ENCODE peak calls at places on chromosomes 16 and 17, in four cellular contexts. One of them, this sample, is unnamed.
A peak's percentile ranks its signal among the peaks of the same experiment; 100 is the strongest.

GRCh38 chr16:54430491-54431030 is 144.0 kb upstream of the IRX3 start:
- DNase-seq in CD4-positive, alpha-beta T cell: no peak
- DNase-seq in cardiac muscle cell: peak; percentile 59
- DNase-seq in PC-9: peak; percentile 84
- DNase-seq in this sample: no peak

GRCh38 chr16:82091225-82091624 is 56.2 kb downstream of the HSD17B2 start:
- DNase-seq in CD4-positive, alpha-beta T cell: no peak
- DNase-seq in cardiac muscle cell: peak; percentile 25
- DNase-seq in PC-9: no peak
- DNase-seq in this sample: no peak

GRCh38 chr16:48126801-48127644 is 28.8 kb downstream of the ABCC12 start:
- DNase-seq in CD4-positive, alpha-beta T cell: no peak
- DNase-seq in cardiac muscle cell: peak; percentile 98
- DNase-seq in PC-9: peak; percentile 96
- DNase-seq in this sample: no peak

GRCh38 chr17:17344507-17345293 is 41.5 kb downstream of the NT5M start:
- DNase-seq in CD4-positive, alpha-beta T cell: no peak
- DNase-seq in cardiac muscle cell: no peak
- DNase-seq in PC-9: no peak
- DNase-seq in this sample: no peak

GRCh38 chr17:48113201-48113676 is 5.7 kb downstream of the SNX11 start:
- DNase-seq in CD4-positive, alpha-beta T cell: peak; percentile 43
- DNase-seq in cardiac muscle cell: peak; percentile 19
- DNase-seq in PC-9: no peak
- DNase-seq in this sample: no peak

GRCh38 chr17:83062818-83063671 is 16.4 kb upstream of the METRNL start:
- DNase-seq in CD4-positive, alpha-beta T cell: no peak
- DNase-seq in cardiac muscle cell: no peak
- DNase-seq in PC-9: no peak
- DNase-seq in this sample: no peak

GRCh38 chr16:67475051-67475450 is 5.9 kb downstream of the ATP6V0D1 start:
- DNase-seq in CD4-positive, alpha-beta T cell: no peak
- DNase-seq in cardiac muscle cell: no peak
- DNase-seq in PC-9: no peak
- DNase-seq in this sample: no peak

GRCh38 chr16:1106659-1107058 is 10.6 kb upstream of the C1QTNF8 start:
- DNase-seq in CD4-positive, alpha-beta T cell: no peak
- DNase-seq in cardiac muscle cell: no peak
- DNase-seq in PC-9: no peak
- DNase-seq in this sample: no peak

GRCh38 chr17:4854181-4854681 is 21.1 kb downstream of the MINK1 start:
- DNase-seq in CD4-positive, alpha-beta T cell: no peak
- DNase-seq in cardiac muscle cell: no peak
- DNase-seq in PC-9: no peak
- DNase-seq in this sample: no peak

GRCh38 chr16:12582696-12583095 is 221.0 kb downstream of the CPPED1 start:
- DNase-seq in CD4-positive, alpha-beta T cell: no peak
- DNase-seq in cardiac muscle cell: no peak
- DNase-seq in PC-9: no peak
- DNase-seq in this sample: no peak

GRCh38 chr17:4666296-4666695 is 24.8 kb upstream of the ALOX15 start:
- DNase-seq in CD4-positive, alpha-beta T cell: no peak
- DNase-seq in cardiac muscle cell: no peak
- DNase-seq in PC-9: no peak
- DNase-seq in this sample: no peak

GRCh38 chr17:39704821-39705551 is 5.1 kb downstream of the ERBB2 start:
- DNase-seq in CD4-positive, alpha-beta T cell: no peak
- DNase-seq in cardiac muscle cell: peak; percentile 14
- DNase-seq in PC-9: no peak
- DNase-seq in this sample: no peak

GRCh38 chr17:6701719-6702118 is 11.4 kb downstream of the SLC13A5 start:
- DNase-seq in CD4-positive, alpha-beta T cell: no peak
- DNase-seq in cardiac muscle cell: peak; percentile 33
- DNase-seq in PC-9: peak; percentile 18
- DNase-seq in this sample: no peak

GRCh38 chr17:36848008-36848902 is 89.0 kb upstream of the LHX1 start:
- DNase-seq in CD4-positive, alpha-beta T cell: no peak
- DNase-seq in cardiac muscle cell: peak; percentile 22
- DNase-seq in PC-9: no peak
- DNase-seq in this sample: no peak

GRCh38 chr17:57739402-57740224 is 5.5 kb downstream of the CCDC182 start:
- DNase-seq in CD4-positive, alpha-beta T cell: no peak
- DNase-seq in cardiac muscle cell: peak; percentile 21
- DNase-seq in PC-9: no peak
- DNase-seq in this sample: no peak

GRCh38 chr17:21007646-21008045 is 35.2 kb downstream of the USP22 start:
- DNase-seq in CD4-positive, alpha-beta T cell: no peak
- DNase-seq in cardiac muscle cell: no peak
- DNase-seq in PC-9: no peak
- DNase-seq in this sample: peak; percentile 31

GRCh38 chr17:81871387-81872120 is 417 bp upstream of the ARHGDIA start:
- DNase-seq in CD4-positive, alpha-beta T cell: peak; percentile 93
- DNase-seq in cardiac muscle cell: peak; percentile 92
- DNase-seq in PC-9: peak; percentile 47
- DNase-seq in this sample: peak; percentile 80

GRCh38 chr17:77451271-77451893 is 310.6 kb downstream of the SEC14L1 start:
- DNase-seq in CD4-positive, alpha-beta T cell: peak; percentile 56
- DNase-seq in cardiac muscle cell: peak; percentile 89
- DNase-seq in PC-9: no peak
- DNase-seq in this sample: peak; percentile 87

GRCh38 chr17:80277751-80278671 is 17.4 kb downstream of the RNF213 start:
- DNase-seq in CD4-positive, alpha-beta T cell: no peak
- DNase-seq in cardiac muscle cell: no peak
- DNase-seq in PC-9: no peak
- DNase-seq in this sample: peak; percentile 39

GRCh38 chr17:77163001-77163400 is 22.2 kb downstream of the SEC14L1 start:
- DNase-seq in CD4-positive, alpha-beta T cell: no peak
- DNase-seq in cardiac muscle cell: peak; percentile 54
- DNase-seq in PC-9: no peak
- DNase-seq in this sample: no peak

GRCh38 chr17:72273301-72274056 is 152.7 kb downstream of the SOX9 start:
- DNase-seq in CD4-positive, alpha-beta T cell: no peak
- DNase-seq in cardiac muscle cell: no peak
- DNase-seq in PC-9: peak; percentile 92
- DNase-seq in this sample: no peak

GRCh38 chr17:58200024-58200633 is 7.6 kb downstream of the EPX start:
- DNase-seq in CD4-positive, alpha-beta T cell: peak; percentile 30
- DNase-seq in cardiac muscle cell: peak; percentile 60
- DNase-seq in PC-9: peak; percentile 65
- DNase-seq in this sample: no peak

GRCh38 chr16:28607116-28607623 is 2.7 kb downstream of the SULT1A1 start:
- DNase-seq in CD4-positive, alpha-beta T cell: no peak
- DNase-seq in cardiac muscle cell: no peak
- DNase-seq in PC-9: no peak
- DNase-seq in this sample: no peak

GRCh38 chr17:81427446-81428120 is 32.3 kb downstream of the BAHCC1 start:
- DNase-seq in CD4-positive, alpha-beta T cell: no peak
- DNase-seq in cardiac muscle cell: no peak
- DNase-seq in PC-9: no peak
- DNase-seq in this sample: peak; percentile 68

GRCh38 chr17:50026901-50027638 is 28.8 kb upstream of the ITGA3 start:
- DNase-seq in CD4-positive, alpha-beta T cell: peak; percentile 76
- DNase-seq in cardiac muscle cell: peak; percentile 85
- DNase-seq in PC-9: peak; percentile 94
- DNase-seq in this sample: peak; percentile 75

GRCh38 chr16:87662254-87663204 is 60.2 kb downstream of the JPH3 start:
- DNase-seq in CD4-positive, alpha-beta T cell: no peak
- DNase-seq in cardiac muscle cell: no peak
- DNase-seq in PC-9: no peak
- DNase-seq in this sample: no peak

GRCh38 chr17:49278076-49278475 is 47.5 kb upstream of the PHOSPHO1 start:
- DNase-seq in CD4-positive, alpha-beta T cell: no peak
- DNase-seq in cardiac muscle cell: no peak
- DNase-seq in PC-9: no peak
- DNase-seq in this sample: no peak

GRCh38 chr16:85664580-85665372 is 24.0 kb downstream of the GINS2 start:
- DNase-seq in CD4-positive, alpha-beta T cell: no peak
- DNase-seq in cardiac muscle cell: no peak
- DNase-seq in PC-9: no peak
- DNase-seq in this sample: no peak

GRCh38 chr17:20281860-20282259 is 185.5 kb downstream of the LGALS9B start:
- DNase-seq in CD4-positive, alpha-beta T cell: no peak
- DNase-seq in cardiac muscle cell: no peak
- DNase-seq in PC-9: no peak
- DNase-seq in this sample: no peak

DNA sequence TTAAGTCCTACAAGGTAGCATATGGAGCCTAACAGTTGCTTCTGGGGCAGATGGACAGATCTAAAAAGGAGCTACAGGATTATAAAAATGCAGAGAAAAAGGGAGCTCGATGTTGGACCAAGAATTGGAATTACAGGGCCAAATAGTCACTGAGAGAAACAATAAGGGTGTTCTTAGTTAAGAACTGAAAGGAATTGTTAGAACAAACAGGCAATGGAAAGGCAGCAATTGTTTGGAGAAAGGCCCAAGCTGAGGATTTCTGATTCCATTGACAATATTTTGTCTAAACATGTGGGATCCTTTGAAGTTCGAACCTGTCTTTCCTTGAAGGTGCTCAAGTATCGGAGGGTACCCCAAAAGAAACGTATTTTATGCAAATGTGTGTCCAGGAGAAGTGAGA is 513.6 kb upstream of the CDH8 start:
- DNase-seq in CD4-positive, alpha-beta T cell: no peak
- DNase-seq in cardiac muscle cell: no peak
- DNase-seq in PC-9: no peak
- DNase-seq in this sample: no peak
- H3K27ac ChIP-seq in CD4-positive, alpha-beta T cell: no peak overlapping the region
- H3K27ac ChIP-seq in cardiac muscle cell: no peak overlapping the region
- H3K27ac ChIP-seq in PC-9: no peak overlapping the region
- H3K27ac ChIP-seq in this sample: peak overlapping the region; percentile 69

GRCh38 chr17:8893059-8893458 is 25.6 kb upstream of the PIK3R6 start:
- DNase-seq in CD4-positive, alpha-beta T cell: no peak
- DNase-seq in cardiac muscle cell: no peak
- DNase-seq in PC-9: no peak
- DNase-seq in this sample: no peak

GRCh38 chr17:8893621-8894020 is 26.1 kb upstream of the PIK3R6 start:
- DNase-seq in CD4-positive, alpha-beta T cell: no peak
- DNase-seq in cardiac muscle cell: no peak
- DNase-seq in PC-9: no peak
- DNase-seq in this sample: no peak

GRCh38 chr17:8894189-8894611 is 26.7 kb upstream of the PIK3R6 start:
- DNase-seq in CD4-positive, alpha-beta T cell: no peak
- DNase-seq in cardiac muscle cell: peak; percentile 6
- DNase-seq in PC-9: no peak
- DNase-seq in this sample: no peak

GRCh38 chr17:8896087-8896486 is 28.6 kb upstream of the PIK3R6 start:
- DNase-seq in CD4-positive, alpha-beta T cell: no peak
- DNase-seq in cardiac muscle cell: no peak
- DNase-seq in PC-9: no peak
- DNase-seq in this sample: no peak

GRCh38 chr17:8894673-8895578 is 27.5 kb upstream of the PIK3R6 start:
- DNase-seq in CD4-positive, alpha-beta T cell: no peak
- DNase-seq in cardiac muscle cell: peak; percentile 82
- DNase-seq in PC-9: no peak
- DNase-seq in this sample: peak; percentile 22
- H3K27ac ChIP-seq in CD4-positive, alpha-beta T cell: no peak overlapping the region
- H3K27ac ChIP-seq in cardiac muscle cell: no peak overlapping the region
- H3K27ac ChIP-seq in PC-9: no peak overlapping the region
- H3K27ac ChIP-seq in this sample: no peak overlapping the region

DNA sequence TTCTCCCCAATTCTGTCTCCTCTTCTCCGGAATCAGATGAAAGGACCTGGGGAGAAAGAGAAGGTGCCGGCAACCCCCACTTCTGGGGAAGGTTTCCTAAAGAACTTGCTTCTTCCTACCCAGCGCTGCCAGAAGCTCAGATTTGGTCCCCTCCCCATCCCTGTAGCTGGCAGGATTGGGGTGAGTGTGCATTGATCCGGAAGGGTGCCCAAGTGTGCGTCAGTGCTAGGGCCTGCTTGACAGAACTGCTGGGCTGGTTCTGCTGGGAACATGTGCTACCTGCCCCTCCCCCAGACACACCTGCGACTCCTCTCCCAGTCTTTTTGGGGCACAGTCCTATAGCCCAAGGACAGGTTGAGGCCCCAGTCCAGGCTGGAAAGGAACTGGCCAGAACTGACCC is 3.3 kb downstream of the ARL4D start:
- DNase-seq in CD4-positive, alpha-beta T cell: no peak
- DNase-seq in cardiac muscle cell: no peak
- DNase-seq in PC-9: no peak
- DNase-seq in this sample: no peak
- H3K27ac ChIP-seq in CD4-positive, alpha-beta T cell: no peak overlapping the region
- H3K27ac ChIP-seq in cardiac muscle cell: no peak overlapping the region
- H3K27ac ChIP-seq in PC-9: no peak overlapping the region
- H3K27ac ChIP-seq in this sample: no peak overlapping the region

DNA sequence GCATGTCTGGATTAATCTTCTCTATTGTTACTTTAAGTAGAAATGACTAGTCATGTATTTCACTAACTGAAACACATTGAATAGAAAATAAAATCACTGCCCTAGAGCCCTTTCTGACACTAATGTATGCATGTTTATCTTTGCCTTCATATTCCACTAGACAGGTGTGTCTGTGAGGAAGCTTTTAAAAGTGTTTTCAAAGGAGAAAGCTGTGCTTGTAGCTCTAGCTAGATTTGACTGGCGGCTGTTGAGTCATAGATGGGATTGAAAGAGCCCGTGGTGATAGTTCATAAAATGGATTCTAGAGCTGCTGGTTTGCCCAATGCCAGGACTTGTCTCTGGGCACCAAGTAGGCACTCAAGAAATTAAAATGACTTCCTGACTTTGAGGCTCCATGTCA is 189.0 kb upstream of the PIRT start:
- DNase-seq in CD4-positive, alpha-beta T cell: no peak
- DNase-seq in cardiac muscle cell: no peak
- DNase-seq in PC-9: no peak
- DNase-seq in this sample: no peak
- H3K27ac ChIP-seq in CD4-positive, alpha-beta T cell: no peak overlapping the region
- H3K27ac ChIP-seq in cardiac muscle cell: no peak overlapping the region
- H3K27ac ChIP-seq in PC-9: no peak overlapping the region
- H3K27ac ChIP-seq in this sample: no peak overlapping the region

DNA sequence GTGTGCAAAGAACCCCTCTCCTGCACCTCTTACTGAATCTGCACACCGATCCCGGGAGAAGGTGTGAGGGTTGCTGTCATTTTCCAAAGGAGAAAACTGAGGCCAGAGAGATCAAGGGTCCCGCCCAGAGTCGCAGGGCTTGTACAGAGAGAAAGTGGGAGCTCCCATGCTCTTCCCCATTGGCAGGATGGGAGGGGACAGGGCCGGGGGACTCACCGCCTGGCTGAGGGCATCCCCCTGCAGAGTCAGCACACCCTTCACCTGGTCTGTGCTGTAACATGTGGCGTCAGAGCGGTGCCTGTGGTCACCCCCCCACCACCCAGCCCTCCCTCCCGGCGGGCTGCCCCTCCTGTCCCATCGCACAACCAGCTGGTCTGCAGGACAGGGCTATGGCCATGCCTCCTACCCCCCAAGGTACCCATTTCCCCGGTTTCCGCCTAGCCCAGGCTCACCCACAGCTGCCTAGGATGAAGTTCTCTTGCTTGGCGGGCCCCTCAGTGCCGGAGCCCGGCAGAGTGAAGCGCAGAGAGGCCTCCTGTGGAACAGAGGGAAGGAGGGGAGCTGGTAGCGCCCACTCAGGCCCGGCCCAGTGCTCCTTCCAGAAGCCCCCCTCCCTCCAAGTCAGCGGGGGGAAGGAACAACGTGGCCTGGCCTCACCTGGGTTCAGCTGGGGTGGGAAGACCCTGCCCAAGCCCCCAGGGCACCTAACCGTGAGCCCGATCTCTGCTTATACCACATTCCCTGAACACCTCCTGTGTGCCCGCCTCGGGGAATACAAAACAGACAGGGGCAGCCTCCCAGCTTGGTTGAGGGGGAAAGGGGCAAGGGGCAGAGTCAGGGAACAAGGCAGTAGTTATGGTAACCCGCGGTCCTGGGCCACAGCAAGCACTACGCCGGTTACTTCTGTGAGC is 1.1 kb downstream of the ROGDI start:
- DNase-seq in CD4-positive, alpha-beta T cell: no peak
- DNase-seq in cardiac muscle cell: no peak
- DNase-seq in PC-9: no peak
- DNase-seq in this sample: no peak
- H3K27ac ChIP-seq in CD4-positive, alpha-beta T cell: peak overlapping the region; percentile 91
- H3K27ac ChIP-seq in cardiac muscle cell: peak overlapping the region; percentile 90
- H3K27ac ChIP-seq in PC-9: peak overlapping the region; percentile 76
- H3K27ac ChIP-seq in this sample: peak overlapping the region; percentile 99

This sample was measured in substantia nigra.